ENCODE peak calls at places on chromosomes 2 and 18, in five cellular contexts. H is stromal cell of bone marrow; R is stimulated activated CD4-positive, alpha-beta T cell treated with anti-CD3 and anti-CD28 coated beads, TNF-alpha, amount 100 ng/mL, for 48 hours; X is HS-5; Z is C1 segment of cervical spinal cord. K is an unnamed sample.

GRCh38 chr18:10432781-10433180 is 21.7 kb upstream of the APCDD1 start:
- DNase-seq in H (no peak), R (no peak), X (no peak), Z (no peak), K (no peak)

GRCh38 chr2:161122772-161123530 is 37.3 kb upstream of the TANK start:
- DNase-seq in H (peak; percentile 89), R (no peak), X (peak; percentile 85), Z (no peak), K (peak; percentile 92)

GRCh38 chr2:241912021-241912555 is 42.6 kb downstream of the RTP5 start:
- DNase-seq in H (no peak), R (no peak), X (no peak), Z (no peak), K (no peak)

GRCh38 chr2:12948963-12949353 is 232.2 kb downstream of the TRIB2 start:
- DNase-seq in H (no peak), R (peak; percentile 4), X (no peak), Z (no peak), K (no peak)

GRCh38 chr2:158191076-158191566 is 89.4 kb downstream of the UPP2 start:
- DNase-seq in H (no peak), R (peak; percentile 18), X (no peak), Z (no peak), K (no peak)

GRCh38 chr2:141701610-141702009 is 429.2 kb downstream of the LRP1B start:
- DNase-seq in H (no peak), R (no peak), X (no peak), Z (no peak), K (no peak)

GRCh38 chr2:135791418-135792190 is 45.4 kb downstream of the LCT start:
- DNase-seq in H (no peak), R (no peak), X (no peak), Z (no peak), K (no peak)

GRCh38 chr18:39764848-39765247 is 2190.2 kb upstream of the PIK3C3 start:
- DNase-seq in H (no peak), R (no peak), X (no peak), Z (no peak), K (no peak)

GRCh38 chr18:35861367-35862114 is 110.9 kb upstream of the RMP24 start:
- DNase-seq in H (no peak), R (no peak), X (no peak), Z (no peak), K (no peak)

GRCh38 chr2:132797551-132797950 is 127.5 kb upstream of the LYPD1 start:
- DNase-seq in H (peak; percentile 75), R (no peak), X (peak; percentile 49), Z (no peak), K (peak; percentile 42)

GRCh38 chr2:233349005-233349998 is 5.0 kb upstream of the DGKD start:
- DNase-seq in H (no peak), R (no peak), X (no peak), Z (no peak), K (no peak)

GRCh38 chr2:201320701-201321100 is 36.4 kb downstream of the FLACC1 start:
- DNase-seq in H (no peak), R (no peak), X (no peak), Z (no peak), K (no peak)

GRCh38 chr2:111068435-111069058 is 52.2 kb upstream of the BCL2L11 start:
- DNase-seq in H (no peak), R (no peak), X (no peak), Z (no peak), K (no peak)